ENCODE peak calls at places on chromosomes 11 and 22, in eight cellular contexts. O, Y, D, Z, G, P, K and A are unnamed samples.
A peak's percentile ranks its signal among the peaks of the same experiment; 100 is the strongest.

GRCh38 chr11:47992959-47993820 is 12.8 kb downstream of the PTPRJ start:
- DNase-seq in G (no peak), Y (peak; percentile 46), O (no peak), D (no peak), K (no peak), Z (no peak), P (no peak), A (peak; percentile 71)

GRCh38 chr22:21032843-21033688 is 705 bp upstream of the SLC7A4 start:
- DNase-seq in D (no peak), Y (no peak), Z (no peak), G (no peak), K (no peak), P (no peak), O (no peak), A (no peak)

GRCh38 chr11:57155838-57156583 is 25.7 kb upstream of the LRRC55 start:
- DNase-seq in D (no peak), O (no peak), P (no peak), Z (no peak), K (no peak), Y (no peak), G (no peak), A (no peak)

GRCh38 chr22:35053060-35053835 is 12.7 kb upstream of the ISX start:
- DNase-seq in K (no peak), Y (no peak), P (no peak), G (no peak), Z (no peak), D (no peak), O (no peak), A (no peak)

GRCh38 chr11:67504023-67504949 is 877 bp downstream of the PITPNM1 start:
- DNase-seq in O (peak; percentile 40), Z (no peak), G (no peak), Y (peak; percentile 37), K (no peak), P (no peak), D (no peak), A (no peak)

GRCh38 chr11:110100476-110101240 is 7.5 kb downstream of the ZC3H12C start:
- DNase-seq in P (no peak), D (no peak), G (no peak), K (no peak), O (no peak), Z (no peak), Y (no peak), A (no peak)

GRCh38 chr22:25045176-25045575 is 92.7 kb downstream of the KIAA1671 start:
- DNase-seq in D (no peak), Z (no peak), P (no peak), Y (no peak), K (no peak), G (no peak), O (no peak), A (no peak)

GRCh38 chr11:119337581-119338317 is 2.9 kb downstream of the C1QTNF5 start:
- DNase-seq in P (no peak), K (peak; percentile 31), D (no peak), Y (no peak), G (no peak), Z (peak; percentile 88), O (no peak), A (no peak)

GRCh38 chr22:33832558-33833151 is 87.6 kb downstream of the LARGE1 start:
- DNase-seq in G (no peak), K (no peak), Y (no peak), Z (no peak), P (no peak), O (no peak), D (no peak), A (no peak)

GRCh38 chr11:76209956-76210885 is 3.9 kb upstream of the WNT11 start:
- DNase-seq in D (peak; percentile 76), O (no peak), P (peak; percentile 75), G (peak; percentile 23), K (peak; percentile 33), Y (peak; percentile 69), Z (no peak), A (no peak)

GRCh38 chr11:120255519-120255866 is 15.6 kb downstream of the POU2F3 start:
- DNase-seq in Z (no peak), G (no peak), K (no peak), Y (no peak), P (no peak), D (no peak), O (no peak), A (no peak)

GRCh38 chr22:50329236-50329635 is 2.4 kb upstream of the DENND6B start:
- DNase-seq in O (no peak), P (no peak), Z (no peak), D (no peak), K (no peak), G (no peak), Y (no peak), A (peak; percentile 36)

GRCh38 chr22:45212306-45212709 is 28.4 kb downstream of the KIAA0930 start:
- DNase-seq in P (peak; percentile 72), O (no peak), G (peak; percentile 74), Y (peak; percentile 64), D (peak; percentile 89), Z (peak; percentile 70), K (peak; percentile 47), A (no peak)

GRCh38 chr22:22026157-22026831 is 43.7 kb upstream of the TOP3B start:
- DNase-seq in K (no peak), O (no peak), Z (no peak), D (no peak), G (no peak), P (no peak), Y (no peak), A (no peak)

GRCh38 chr11:95507794-95508193 is 276.8 kb upstream of the SESN3 start:
- DNase-seq in Z (no peak), D (no peak), G (no peak), Y (no peak), O (no peak), K (no peak), P (no peak), A (no peak)

GRCh38 chr11:5021996-5022395 is 24.3 kb upstream of the OR52J3 start:
- DNase-seq in G (no peak), Z (no peak), P (no peak), D (no peak), K (no peak), O (no peak), Y (no peak), A (no peak)
- TF ChIP-seq CTCF in G (no peak), Z (no peak), P (no peak), D (no peak), K (no peak), O (no peak), Y (no peak), A (no peak)

GRCh38 chr11:44626645-44627044 is 61.2 kb downstream of the CD82 start:
- DNase-seq in Y (no peak), O (peak; percentile 4), G (no peak), K (no peak), D (peak; percentile 54), Z (no peak), P (no peak), A (no peak)
- H3K4me3 ChIP-seq in Y (no peak overlapping the region), O (no peak overlapping the region), G (no peak overlapping the region), K (no peak overlapping the region), D (no peak overlapping the region), Z (no peak overlapping the region), P (no peak overlapping the region), A (no peak overlapping the region)

DNA sequence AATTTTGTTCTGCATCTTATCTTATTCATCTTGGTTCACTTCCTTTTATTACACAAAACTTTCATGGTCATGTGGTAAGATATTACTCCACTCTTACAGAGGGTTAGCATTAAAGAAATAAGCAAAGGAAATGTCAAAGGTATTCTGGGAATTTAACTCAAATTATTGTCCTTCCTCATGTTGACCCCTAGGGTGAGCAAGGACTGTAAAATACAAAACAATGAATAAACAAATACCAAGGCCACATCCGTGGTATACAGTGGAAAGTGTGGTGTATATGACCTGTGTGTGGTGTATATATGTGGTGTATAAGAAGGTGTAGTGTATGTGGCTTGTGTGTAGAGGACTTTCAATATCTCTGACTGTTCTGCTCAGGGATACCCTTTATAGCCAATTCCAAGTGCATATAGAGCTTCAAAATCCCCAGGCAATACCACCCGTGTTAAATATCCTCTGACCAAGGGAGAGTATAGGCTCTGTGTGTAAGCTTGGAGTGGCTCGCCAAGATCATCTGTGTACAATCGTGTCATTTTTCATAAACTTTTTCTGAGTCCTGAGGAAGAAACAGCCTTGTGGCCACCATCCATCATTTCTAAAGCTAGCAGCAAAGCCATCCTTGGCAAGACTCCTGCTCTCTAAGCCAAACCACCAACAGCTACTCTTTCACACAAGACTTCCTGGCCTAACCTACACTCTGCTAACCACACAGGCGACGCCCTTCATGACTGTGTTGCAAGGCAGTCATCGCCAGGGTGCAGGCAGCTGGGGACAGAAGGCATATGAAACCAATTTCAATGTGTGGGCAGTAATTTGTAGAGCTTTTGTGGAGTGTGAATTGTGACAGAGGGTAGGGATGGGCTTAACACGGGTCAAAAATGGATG is 548.0 kb downstream of the ETS1 start:
- DNase-seq in Z (no peak), K (peak; percentile 83), O (peak; percentile 79), G (peak; percentile 92), P (no peak), Y (peak; percentile 48), D (no peak), A (no peak)
- TF ChIP-seq CTCF in Z (peak; percentile 18), K (no peak), O (peak; percentile 22), G (peak; percentile 23), P (no peak), Y (no peak), D (no peak), A (no peak)

DNA sequence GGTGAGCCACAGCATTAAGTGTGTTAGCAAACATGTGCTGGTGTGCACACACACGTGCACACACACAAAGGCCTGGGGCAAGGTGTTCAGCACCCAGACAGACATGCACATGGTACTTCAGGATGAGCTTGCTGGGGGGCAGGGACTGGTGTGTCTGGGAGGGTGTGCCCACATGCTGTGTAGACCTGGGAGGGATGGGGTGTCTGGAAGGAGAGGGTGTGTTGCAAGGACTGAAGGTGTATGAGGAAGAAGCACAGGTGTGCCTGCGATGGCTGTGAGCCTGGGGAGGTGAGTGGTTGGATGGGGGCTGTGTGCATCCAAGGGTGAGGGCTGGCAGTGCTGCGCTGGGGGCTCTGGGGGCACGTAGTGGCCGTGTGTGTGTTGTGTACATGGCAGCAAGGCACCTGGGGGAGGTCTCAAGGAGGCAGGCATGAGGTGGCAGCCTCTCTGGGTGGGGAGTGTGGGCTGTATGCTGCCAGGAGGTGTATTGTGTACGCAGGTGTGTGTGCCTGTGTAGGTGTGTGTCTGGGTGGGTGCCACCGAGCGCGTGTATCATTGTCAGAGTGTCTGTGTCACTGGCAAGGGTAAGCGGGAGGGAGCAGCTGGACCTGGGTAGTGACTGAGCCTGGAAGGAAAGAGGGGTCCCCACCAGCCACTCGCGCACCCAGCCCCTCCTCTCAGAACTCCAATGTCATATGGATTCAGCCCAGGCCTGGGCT is 2.2 kb downstream of the NRXN2 start:
- DNase-seq in K (no peak), Z (no peak), D (no peak), Y (no peak), P (no peak), G (no peak), O (no peak), A (no peak)
- H3K4me3 ChIP-seq in K (no peak overlapping the region), Z (no peak overlapping the region), D (no peak overlapping the region), Y (no peak overlapping the region), P (no peak overlapping the region), G (no peak overlapping the region), O (no peak overlapping the region), A (no peak overlapping the region)